ENCODE peak calls at places on chromosomes 2 and 18, in nine cellular contexts. B is nephron progenitor cell, T is thyroid gland, A is BJ, G is heart left ventricle, X is breast epithelium, F is psoas muscle, S is lung, O is MCF 10A. N is an unnamed sample.

GRCh38 chr18:64886995-64887394 is 738.1 kb upstream of the LINC00305 start:
- DNase-seq in B (no peak), T (no peak), A (no peak), G (no peak), X (no peak), F (no peak), S (no peak), O (no peak), N (no peak)

GRCh38 chr2:72150961-72151356 is 3.3 kb upstream of the CYP26B1 start:
- DNase-seq in B (no peak), T (no peak), A (no peak), G (no peak), X (no peak), F (no peak), S (peak), O (no peak), N (no peak)

GRCh38 chr2:38720613-38721241 is 30.4 kb downstream of the SRSF7 start:
- DNase-seq in B (no peak), T (peak), A (peak), G (peak), X (peak), F (peak), S (peak), O (peak), N (peak)

GRCh38 chr2:40401896-40402295 is 50.0 kb downstream of the SLC8A1 start:
- DNase-seq in B (no peak), T (no peak), A (peak), G (no peak), X (no peak), F (no peak), S (no peak), O (peak), N (peak)

GRCh38 chr2:55102056-55102812 is 52.0 kb upstream of the RTN4 start:
- DNase-seq in B (no peak), T (no peak), A (peak), G (no peak), X (no peak), F (no peak), S (no peak), O (peak), N (peak)

GRCh38 chr2:37643102-37644078 is 28.1 kb downstream of the CDC42EP3 start:
- DNase-seq in B (no peak), T (no peak), A (no peak), G (no peak), X (no peak), F (no peak), S (no peak), O (no peak), N (no peak)

GRCh38 chr2:128316777-128317185 is 1.9 kb downstream of the HS6ST1 start:
- DNase-seq in B (no peak), T (peak), A (no peak), G (peak), X (peak), F (no peak), S (peak), O (no peak), N (no peak)

GRCh38 chr2:27730980-27731691 is 40.4 kb upstream of the MRPL33 start:
- DNase-seq in B (no peak), T (no peak), A (no peak), G (no peak), X (no peak), F (no peak), S (no peak), O (peak), N (no peak)

GRCh38 chr18:77737412-77737811 is 487.8 kb downstream of the GALR1 start:
- DNase-seq in B (no peak), T (no peak), A (no peak), G (no peak), X (no peak), F (no peak), S (no peak), O (no peak), N (no peak)

GRCh38 chr18:77736817-77737216 is 487.2 kb downstream of the GALR1 start:
- DNase-seq in B (no peak), T (no peak), A (no peak), G (no peak), X (no peak), F (no peak), S (no peak), O (no peak), N (no peak)

DNA sequence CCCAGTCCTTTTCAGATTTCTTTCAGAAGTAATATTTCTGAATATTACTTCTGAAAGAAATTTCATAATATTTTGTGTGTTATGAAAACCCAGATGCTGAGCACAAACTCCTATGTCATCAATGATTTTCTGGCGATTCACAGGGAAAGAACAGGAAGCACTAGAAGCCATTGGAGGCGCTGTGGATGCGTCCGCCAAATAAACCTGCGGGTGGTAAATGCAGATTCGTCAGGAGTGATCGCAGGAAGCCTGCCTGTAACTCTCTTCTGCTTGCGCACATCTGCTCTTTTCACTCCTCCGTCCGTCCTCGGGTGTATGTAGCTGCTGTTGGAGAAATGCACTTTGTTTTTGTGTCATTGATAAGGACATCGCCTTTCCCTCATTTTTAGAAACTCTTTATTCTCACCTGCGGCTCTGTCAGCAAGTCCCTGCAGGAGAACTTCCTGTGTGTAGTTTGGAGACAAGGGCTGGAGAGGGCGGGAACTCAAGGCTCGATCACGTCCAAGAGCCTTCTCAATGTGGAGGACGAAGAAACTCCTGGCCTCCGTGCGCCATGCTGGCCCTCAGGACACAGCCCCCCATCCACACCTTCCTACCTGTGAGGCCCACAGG is 483.8 kb downstream of the GALR1 start:
- DNase-seq in B (no peak), T (no peak), A (no peak), G (no peak), X (no peak), F (no peak), S (no peak), O (no peak), N (no peak)
- TF ChIP-seq CTCF in B (no peak), T (no peak), A (no peak), G (no peak), X (no peak), F (no peak), S (no peak), O (no peak), N (no peak)

GRCh38 chr2:137886432-137886831 is 77.8 kb upstream of the HNMT start:
- DNase-seq in B (no peak), T (no peak), A (no peak), G (no peak), X (no peak), F (no peak), S (no peak), O (peak), N (no peak)

GRCh38 chr2:137893145-137893544 is 71.1 kb upstream of the HNMT start:
- DNase-seq in B (no peak), T (no peak), A (no peak), G (no peak), X (no peak), F (no peak), S (no peak), O (no peak), N (no peak)

DNA sequence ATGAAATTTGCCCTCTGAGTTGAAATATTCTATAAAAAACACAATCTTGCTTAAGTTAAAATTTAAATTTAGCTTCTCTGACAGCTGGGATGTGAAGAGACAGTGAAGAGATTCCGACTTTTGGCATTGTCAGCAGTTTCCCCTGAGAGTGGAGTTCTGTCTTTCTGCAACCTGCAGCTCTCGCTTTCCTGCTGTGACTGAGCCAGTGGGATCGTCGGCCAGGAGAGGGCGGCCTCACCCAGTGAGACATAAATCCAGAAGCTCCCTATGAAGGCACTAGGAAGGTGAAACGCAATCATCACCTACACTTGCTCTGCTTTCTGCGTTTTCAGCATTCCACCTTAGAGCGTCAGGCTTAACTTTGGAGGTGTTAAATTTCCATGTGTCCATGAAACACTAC is 75.4 kb upstream of the HNMT start:
- DNase-seq in B (peak), T (peak), A (no peak), G (no peak), X (no peak), F (no peak), S (no peak), O (peak), N (no peak)
- TF ChIP-seq CTCF in B (peak), T (peak), A (peak), G (no peak), X (no peak), F (peak), S (no peak), O (peak), N (peak)

GRCh38 chr2:218982312-218983262 is 2.4 kb downstream of the FEV start:
- DNase-seq in B (no peak), T (no peak), A (no peak), G (no peak), X (no peak), F (no peak), S (no peak), O (no peak), N (no peak)

GRCh38 chr2:218983263-218983970 is 1.6 kb downstream of the FEV start:
- DNase-seq in B (no peak), T (no peak), A (no peak), G (no peak), X (no peak), F (no peak), S (no peak), O (no peak), N (no peak)

GRCh38 chr2:218981390-218982311 is 3.3 kb downstream of the FEV start:
- DNase-seq in B (peak), T (peak), A (no peak), G (peak), X (no peak), F (no peak), S (no peak), O (no peak), N (no peak)

GRCh38 chr2:218979846-218980738 is 4.9 kb downstream of the FEV start:
- DNase-seq in B (peak), T (peak), A (no peak), G (peak), X (peak), F (peak), S (peak), O (peak), N (no peak)

DNA sequence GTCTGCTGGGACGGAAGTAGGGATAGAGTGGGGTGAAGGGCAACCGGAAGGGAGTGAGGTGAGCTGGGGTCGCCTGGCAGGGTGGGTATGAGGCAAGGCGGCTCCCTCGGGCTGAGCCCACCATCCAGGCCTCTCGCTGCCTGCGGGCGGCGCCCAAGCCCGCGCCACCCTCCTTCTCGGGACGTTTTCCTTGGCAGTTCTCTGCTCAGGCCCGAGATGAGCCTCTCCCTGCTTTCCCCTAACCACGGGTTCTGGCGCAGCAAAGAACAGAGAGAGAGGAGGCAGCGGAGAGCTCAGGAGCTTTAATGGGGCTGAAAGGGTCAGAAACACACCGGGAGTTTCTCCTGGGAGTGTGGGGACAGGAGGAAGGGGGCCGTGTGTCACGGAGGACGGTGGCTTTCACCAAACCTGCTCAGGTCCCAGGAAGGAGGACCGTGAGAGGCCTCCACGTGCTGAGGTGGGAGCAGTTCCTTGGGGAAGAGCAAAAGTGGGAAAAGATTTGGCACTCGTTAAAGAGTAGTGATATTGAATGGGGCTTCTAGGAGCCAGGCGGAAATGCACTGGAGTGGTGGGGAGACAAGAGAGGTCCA is 4.1 kb downstream of the FEV start:
- DNase-seq in B (no peak), T (no peak), A (no peak), G (no peak), X (no peak), F (no peak), S (no peak), O (no peak), N (no peak)
- TF ChIP-seq CTCF in B (no peak), T (no peak), A (peak), G (no peak), X (no peak), F (no peak), S (no peak), O (no peak), N (no peak)

DNA sequence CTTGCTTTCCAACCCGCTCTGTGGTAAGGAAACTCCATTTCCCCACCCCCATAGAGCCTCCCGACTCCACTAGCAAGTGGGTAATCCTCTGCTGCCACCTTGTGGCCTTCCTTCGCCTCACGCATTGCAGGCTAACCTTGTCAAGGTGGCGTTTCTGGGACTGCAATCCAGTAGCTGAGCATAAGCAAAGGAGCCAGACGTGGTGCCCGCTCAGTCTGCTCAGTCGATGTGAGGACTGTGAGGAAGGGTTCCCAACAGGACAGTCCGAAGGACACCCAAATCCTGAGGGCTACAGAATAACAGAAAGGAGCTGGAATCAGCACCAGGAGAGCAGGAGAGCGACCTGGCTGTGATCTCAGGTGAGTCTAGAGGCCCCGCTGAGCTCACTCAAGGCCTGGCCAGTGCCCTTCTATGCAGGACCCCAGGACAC is 144.2 kb downstream of the SUCLG1 start:
- DNase-seq in B (peak), T (peak), A (no peak), G (peak), X (peak), F (peak), S (peak), O (peak), N (peak)
- TF ChIP-seq CTCF in B (peak), T (peak), A (peak), G (peak), X (peak), F (peak), S (peak), O (peak), N (peak)

GRCh38 chr2:7510353-7510752 is 593.1 kb downstream of the RNF144A start:
- DNase-seq in B (no peak), T (no peak), A (no peak), G (no peak), X (no peak), F (no peak), S (no peak), O (no peak), N (no peak)
- TF ChIP-seq CTCF in B (no peak), T (no peak), A (peak), G (no peak), X (no peak), F (no peak), S (no peak), O (no peak), N (no peak)

DNA sequence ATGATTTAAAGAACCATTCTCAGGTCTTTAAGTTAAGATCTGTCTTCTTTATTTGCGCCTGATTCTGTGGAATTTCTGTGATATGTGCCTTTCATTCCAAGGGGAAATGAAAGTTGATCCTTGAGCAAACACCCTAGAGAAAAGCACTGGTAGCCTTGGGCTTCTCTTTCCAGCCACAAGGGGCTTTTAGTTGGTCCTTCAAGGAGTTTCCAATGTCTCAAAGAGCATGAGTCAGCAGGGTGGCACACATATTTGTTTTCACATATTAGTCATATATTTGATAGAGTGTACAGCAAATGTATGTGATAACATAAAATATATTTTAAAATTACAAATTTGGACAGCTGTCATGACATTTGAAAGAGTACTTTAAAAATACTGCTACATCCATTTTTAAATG is 339.5 kb downstream of the TXNL1 start:
- DNase-seq in B (no peak), T (no peak), A (no peak), G (no peak), X (no peak), F (no peak), S (no peak), O (peak), N (no peak)
- TF ChIP-seq CTCF in B (no peak), T (no peak), A (peak), G (no peak), X (no peak), F (no peak), S (no peak), O (no peak), N (peak)

GRCh38 chr2:201451330-201452057 is at the start of the genes STRADB and TRAK2:
- DNase-seq in B (peak), T (peak), A (peak), G (peak), X (peak), F (peak), S (peak), O (peak), N (peak)
- TF ChIP-seq CTCF in B (peak), T (peak), A (peak), G (no peak), X (peak), F (peak), S (no peak), O (peak), N (peak)